ENCODE peak calls at places on chromosomes 5 and 9, in six cellular contexts. One of them, this sample, is unnamed.

GRCh38 chr9:16925426-16925825 is 55.0 kb upstream of the BNC2 start:
- DNase-seq in GM12891: no peak
- DNase-seq in HepG2: no peak
- DNase-seq in H1: no peak
- DNase-seq in GM12878: no peak
- DNase-seq in K562: no peak
- DNase-seq in this sample: no peak

GRCh38 chr5:52638732-52639131 is 149.0 kb upstream of the ITGA1 start:
- DNase-seq in GM12891: no peak
- DNase-seq in HepG2: no peak
- DNase-seq in H1: no peak
- DNase-seq in GM12878: no peak
- DNase-seq in K562: no peak
- DNase-seq in this sample: no peak

GRCh38 chr5:138000102-138000723 is 32.7 kb downstream of the FAM13B start:
- DNase-seq in GM12891: no peak
- DNase-seq in HepG2: peak
- DNase-seq in H1: no peak
- DNase-seq in GM12878: no peak
- DNase-seq in K562: no peak
- DNase-seq in this sample: no peak

GRCh38 chr5:60718186-60718892 is 18.4 kb upstream of the DEPDC1B start:
- DNase-seq in GM12891: no peak
- DNase-seq in HepG2: no peak
- DNase-seq in H1: no peak
- DNase-seq in GM12878: no peak
- DNase-seq in K562: no peak
- DNase-seq in this sample: no peak

GRCh38 chr9:130171226-130172148 is 717 bp upstream of the NCS1 start:
- DNase-seq in GM12891: no peak
- DNase-seq in HepG2: no peak
- DNase-seq in H1: peak
- DNase-seq in GM12878: no peak
- DNase-seq in K562: no peak
- DNase-seq in this sample: no peak

GRCh38 chr5:135255461-135256178 is 143.4 kb downstream of the MACROH2A1 start:
- DNase-seq in GM12891: no peak
- DNase-seq in HepG2: peak
- DNase-seq in H1: peak
- DNase-seq in GM12878: no peak
- DNase-seq in K562: no peak
- DNase-seq in this sample: no peak

GRCh38 chr9:89448381-89448780 is 49.5 kb downstream of the SEMA4D start:
- DNase-seq in GM12891: no peak
- DNase-seq in HepG2: no peak
- DNase-seq in H1: no peak
- DNase-seq in GM12878: no peak
- DNase-seq in K562: no peak
- DNase-seq in this sample: no peak

GRCh38 chr5:55037046-55037771 is 13.2 kb downstream of the GZMK start:
- DNase-seq in GM12891: no peak
- DNase-seq in HepG2: no peak
- DNase-seq in H1: peak
- DNase-seq in GM12878: no peak
- DNase-seq in K562: no peak
- DNase-seq in this sample: no peak

GRCh38 chr5:125712397-125712796 is 710.8 kb upstream of the GRAMD2B start:
- DNase-seq in GM12891: no peak
- DNase-seq in HepG2: no peak
- DNase-seq in H1: no peak
- DNase-seq in GM12878: no peak
- DNase-seq in K562: no peak
- DNase-seq in this sample: no peak

GRCh38 chr9:18548456-18548855 is 74.5 kb downstream of the ADAMTSL1 start:
- DNase-seq in GM12891: no peak
- DNase-seq in HepG2: no peak
- DNase-seq in H1: no peak
- DNase-seq in GM12878: no peak
- DNase-seq in K562: no peak
- DNase-seq in this sample: no peak

GRCh38 chr9:98215821-98216220 is 23.4 kb upstream of the CORO2A start:
- DNase-seq in GM12891: no peak
- DNase-seq in HepG2: no peak
- DNase-seq in H1: peak
- DNase-seq in GM12878: no peak
- DNase-seq in K562: no peak
- DNase-seq in this sample: no peak

GRCh38 chr5:37840036-37840909 is at the start of gene GDNF:
- DNase-seq in GM12891: peak
- DNase-seq in HepG2: peak
- DNase-seq in H1: peak
- DNase-seq in GM12878: no peak
- DNase-seq in K562: no peak
- DNase-seq in this sample: peak

GRCh38 chr9:96256800-96257199 is 45.2 kb downstream of the HSD17B3 start:
- DNase-seq in GM12891: no peak
- DNase-seq in HepG2: peak
- DNase-seq in H1: no peak
- DNase-seq in GM12878: no peak
- DNase-seq in K562: peak
- DNase-seq in this sample: no peak

GRCh38 chr5:115243412-115243811 is 19.3 kb downstream of the PGGT1B start:
- DNase-seq in GM12891: no peak
- DNase-seq in HepG2: no peak
- DNase-seq in H1: no peak
- DNase-seq in GM12878: no peak
- DNase-seq in K562: no peak
- DNase-seq in this sample: no peak

GRCh38 chr5:67141644-67142043 is 55.0 kb downstream of the CD180 start:
- DNase-seq in GM12891: no peak
- DNase-seq in HepG2: no peak
- DNase-seq in H1: no peak
- DNase-seq in GM12878: no peak
- DNase-seq in K562: no peak
- DNase-seq in this sample: no peak

DNA sequence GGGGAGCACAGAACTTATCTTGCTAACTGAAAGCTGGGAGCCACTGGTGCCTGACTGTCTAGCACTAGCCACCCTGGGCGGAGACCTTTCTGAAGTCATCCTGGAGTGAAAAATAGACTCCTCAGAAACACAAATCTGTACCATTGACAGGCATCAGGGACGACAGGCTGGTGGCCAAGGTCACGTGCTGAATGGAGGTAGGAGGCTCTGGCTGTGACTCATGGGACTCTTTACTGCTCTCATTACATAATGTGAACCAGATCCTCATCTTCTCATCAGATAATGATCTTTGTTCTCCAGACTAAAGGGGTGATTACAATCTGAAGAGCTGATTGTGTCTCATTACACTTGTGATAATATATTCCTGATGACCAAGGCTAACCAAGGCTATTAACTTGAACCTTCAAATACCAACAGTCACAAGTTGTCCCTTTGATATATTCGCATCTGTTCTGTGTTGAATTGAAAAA is 91.8 kb downstream of the SEMA5A start:
- DNase-seq in GM12891: no peak
- DNase-seq in HepG2: no peak
- DNase-seq in H1: no peak
- DNase-seq in GM12878: no peak
- DNase-seq in K562: no peak
- DNase-seq in this sample: no peak
- TF ChIP-seq TAF1 in GM12891: no peak
- TF ChIP-seq TAF1 in HepG2: no peak
- TF ChIP-seq TAF1 in H1: no peak
- TF ChIP-seq TAF1 in GM12878: no peak
- TF ChIP-seq TAF1 in K562: no peak
- TF ChIP-seq TAF1 in this sample: no peak

GRCh38 chr5:40798012-40798855 is at the start of gene PRKAA1:
- DNase-seq in GM12891: peak
- DNase-seq in HepG2: peak
- DNase-seq in H1: peak
- DNase-seq in GM12878: peak
- DNase-seq in K562: peak
- DNase-seq in this sample: peak
- TF ChIP-seq POLR2AphosphoS5 in GM12891: peak
- TF ChIP-seq POLR2AphosphoS5 in HepG2: peak
- TF ChIP-seq POLR2AphosphoS5 in H1: peak
- TF ChIP-seq POLR2AphosphoS5 in GM12878: peak
- TF ChIP-seq POLR2AphosphoS5 in K562: peak
- TF ChIP-seq POLR2AphosphoS5 in this sample: peak

GRCh38 chr5:172438304-172438652 is 16.0 kb downstream of the SH3PXD2B start:
- DNase-seq in GM12891: no peak
- DNase-seq in HepG2: peak
- DNase-seq in H1: no peak
- DNase-seq in GM12878: no peak
- DNase-seq in K562: no peak
- DNase-seq in this sample: no peak

GRCh38 chr5:172436078-172436873 is 18.0 kb downstream of the SH3PXD2B start:
- DNase-seq in GM12891: no peak
- DNase-seq in HepG2: no peak
- DNase-seq in H1: no peak
- DNase-seq in GM12878: no peak
- DNase-seq in K562: no peak
- DNase-seq in this sample: no peak

GRCh38 chr5:172435362-172436077 is 18.8 kb downstream of the SH3PXD2B start:
- DNase-seq in GM12891: no peak
- DNase-seq in HepG2: no peak
- DNase-seq in H1: no peak
- DNase-seq in GM12878: no peak
- DNase-seq in K562: no peak
- DNase-seq in this sample: no peak

GRCh38 chr5:172436874-172437369 is 17.4 kb downstream of the SH3PXD2B start:
- DNase-seq in GM12891: no peak
- DNase-seq in HepG2: no peak
- DNase-seq in H1: no peak
- DNase-seq in GM12878: no peak
- DNase-seq in K562: no peak
- DNase-seq in this sample: no peak

GRCh38 chr5:172437445-172438303 is 16.7 kb downstream of the SH3PXD2B start:
- DNase-seq in GM12891: no peak
- DNase-seq in HepG2: peak
- DNase-seq in H1: no peak
- DNase-seq in GM12878: no peak
- DNase-seq in K562: peak
- DNase-seq in this sample: no peak
- TF ChIP-seq POLR2A in GM12891: no peak
- TF ChIP-seq POLR2A in HepG2: no peak
- TF ChIP-seq POLR2A in H1: no peak
- TF ChIP-seq POLR2A in GM12878: no peak
- TF ChIP-seq POLR2A in K562: no peak
- TF ChIP-seq POLR2A in this sample: no peak

GRCh38 chr5:88263349-88263748 is 5.3 kb downstream of the TMEM161B start:
- DNase-seq in GM12891: no peak
- DNase-seq in HepG2: no peak
- DNase-seq in H1: no peak
- DNase-seq in GM12878: no peak
- DNase-seq in K562: no peak
- DNase-seq in this sample: no peak

GRCh38 chr5:88268414-88269184 is at the start of gene TMEM161B:
- DNase-seq in GM12891: peak
- DNase-seq in HepG2: peak
- DNase-seq in H1: peak
- DNase-seq in GM12878: peak
- DNase-seq in K562: peak
- DNase-seq in this sample: peak

DNA sequence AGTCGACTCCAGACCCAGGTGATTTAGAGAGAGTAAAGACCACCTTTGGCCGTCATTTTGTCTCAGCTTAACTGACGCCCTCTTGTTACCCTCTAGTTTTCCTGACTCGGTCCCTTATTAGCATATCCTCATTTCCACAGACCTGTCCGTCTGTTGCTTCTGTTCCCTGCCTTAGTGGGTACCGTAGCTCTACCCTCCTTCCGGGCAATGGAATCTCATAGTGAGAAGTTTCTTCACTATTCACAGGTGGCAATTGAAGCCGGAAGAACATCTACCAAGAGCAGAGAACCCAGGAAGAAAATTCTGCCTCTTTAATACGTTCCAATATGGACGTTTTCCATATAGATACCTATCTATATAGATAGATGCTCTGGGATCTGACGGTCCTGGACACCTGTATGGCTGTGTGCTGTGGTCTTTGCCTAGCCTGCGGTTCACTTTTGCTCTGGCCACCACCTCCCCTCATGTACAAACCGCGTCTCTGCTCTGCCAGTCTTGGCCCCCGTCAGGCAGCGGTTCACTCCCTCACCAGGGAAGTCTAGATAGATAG is 652 bp upstream of the TMEM161B start:
- DNase-seq in GM12891: no peak
- DNase-seq in HepG2: peak
- DNase-seq in H1: no peak
- DNase-seq in GM12878: peak
- DNase-seq in K562: peak
- DNase-seq in this sample: no peak
- TF ChIP-seq TAF1 in GM12891: no peak
- TF ChIP-seq TAF1 in HepG2: no peak
- TF ChIP-seq TAF1 in H1: no peak
- TF ChIP-seq TAF1 in GM12878: no peak
- TF ChIP-seq TAF1 in K562: no peak
- TF ChIP-seq TAF1 in this sample: no peak

GRCh38 chr5:180090098-180090768 is 18.7 kb upstream of the RNF130 start:
- DNase-seq in GM12891: no peak
- DNase-seq in HepG2: peak
- DNase-seq in H1: peak
- DNase-seq in GM12878: no peak
- DNase-seq in K562: peak
- DNase-seq in this sample: no peak
- TF ChIP-seq POLR2AphosphoS5 in GM12891: no peak
- TF ChIP-seq POLR2AphosphoS5 in HepG2: no peak
- TF ChIP-seq POLR2AphosphoS5 in H1: peak
- TF ChIP-seq POLR2AphosphoS5 in GM12878: no peak
- TF ChIP-seq POLR2AphosphoS5 in K562: no peak
- TF ChIP-seq POLR2AphosphoS5 in this sample: no peak

DNA sequence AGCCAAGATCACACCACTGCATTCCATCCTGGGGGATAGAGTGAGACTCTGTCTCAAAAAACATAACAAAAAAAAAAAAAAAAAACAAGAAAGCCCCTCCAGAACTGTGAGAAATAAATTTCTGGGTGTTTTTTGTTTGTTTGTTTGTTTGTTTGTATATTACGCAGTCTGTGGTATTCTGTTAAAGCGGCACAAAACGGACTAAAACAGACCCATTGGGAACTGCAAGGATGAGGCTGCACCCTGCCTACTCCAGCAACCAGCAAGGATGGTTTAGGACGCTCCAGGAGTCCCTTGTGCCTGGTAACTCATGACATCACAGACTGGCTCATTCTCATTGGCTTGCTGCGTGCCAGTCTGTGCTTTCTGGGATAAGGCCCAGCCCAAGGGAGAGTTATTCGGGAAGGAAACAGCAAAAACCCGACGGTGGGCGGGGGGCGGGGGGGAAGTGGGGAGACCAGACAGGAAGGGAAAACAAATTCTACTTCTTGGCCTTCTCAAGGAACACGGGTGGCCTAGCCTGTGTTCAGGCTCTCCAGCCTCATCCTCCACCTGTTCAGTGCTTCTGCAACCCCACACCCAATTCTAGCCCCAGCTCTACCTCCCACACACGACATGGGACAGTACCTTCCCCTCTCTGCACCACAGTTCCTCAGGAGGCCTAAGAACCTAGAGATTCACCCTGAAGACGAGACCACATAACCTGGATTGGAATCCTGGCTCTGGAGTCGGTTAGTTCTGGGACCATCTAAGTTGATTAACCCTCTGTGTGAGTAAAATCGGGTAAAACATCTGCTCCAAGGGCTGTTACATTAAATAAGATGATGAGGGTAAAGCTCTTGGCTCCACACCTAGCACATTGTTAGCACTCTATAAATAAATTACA is 2.8 kb downstream of the CD74 start:
- DNase-seq in GM12891: no peak
- DNase-seq in HepG2: peak
- DNase-seq in H1: peak
- DNase-seq in GM12878: peak
- DNase-seq in K562: peak
- DNase-seq in this sample: no peak
- TF ChIP-seq POLR2A in GM12891: peak
- TF ChIP-seq POLR2A in HepG2: no peak
- TF ChIP-seq POLR2A in H1: no peak
- TF ChIP-seq POLR2A in GM12878: peak
- TF ChIP-seq POLR2A in K562: no peak
- TF ChIP-seq POLR2A in this sample: peak